ENCODE peak calls at places on chromosomes 7 and 10, in eight cellular contexts. Q is omental fat pad, G is astrocyte of the spinal cord, O is pancreas, B is heart left ventricle, D is neural crest cell, I is sigmoid colon, Y is endothelial cell. E is an unnamed sample.

GRCh38 chr7:137591444-137591843 is 247.9 kb upstream of the PTN start:
- DNase-seq in O (no peak), D (no peak), I (no peak), B (no peak), G (peak), Y (peak), Q (no peak), E (no peak)

GRCh38 chr7:16646427-16647081 is 573 bp downstream of the BZW2 start:
- DNase-seq in I (no peak), Y (no peak), B (no peak), G (peak), D (no peak), O (no peak), Q (no peak), E (no peak)

GRCh38 chr7:113561446-113561845 is 357.4 kb downstream of the PPP1R3A start:
- DNase-seq in I (no peak), G (peak), O (no peak), B (no peak), D (no peak), Q (no peak), Y (no peak), E (no peak)

GRCh38 chr7:5495581-5496375 is 72.1 kb upstream of the TNRC18 start:
- DNase-seq in B (peak), G (no peak), Y (no peak), O (peak), Q (no peak), I (peak), D (no peak), E (peak)

GRCh38 chr10:128727114-128727513 is 600.9 kb upstream of the MKI67 start:
- DNase-seq in I (no peak), D (no peak), O (no peak), Y (no peak), Q (no peak), G (no peak), B (no peak), E (peak)

GRCh38 chr10:77490512-77490911 is 147.1 kb downstream of the KCNMA1 start:
- DNase-seq in D (no peak), G (no peak), B (no peak), I (no peak), Y (no peak), O (no peak), Q (no peak), E (no peak)

GRCh38 chr7:116152276-116152675 is 58.1 kb upstream of the TES start:
- DNase-seq in D (no peak), Q (no peak), I (no peak), B (no peak), G (no peak), Y (no peak), O (no peak), E (no peak)

GRCh38 chr7:18895456-18895855 is 222.0 kb downstream of the TWIST1 start:
- DNase-seq in Y (no peak), Q (no peak), I (no peak), G (peak), O (no peak), D (no peak), B (no peak), E (no peak)

GRCh38 chr10:22615819-22616499 is 98.4 kb downstream of the PIP4K2A start:
- DNase-seq in D (peak), O (no peak), G (no peak), B (peak), I (peak), Q (no peak), Y (no peak), E (no peak)

GRCh38 chr10:34491666-34492065 is 323.4 kb downstream of the PARD3 start:
- DNase-seq in O (no peak), G (peak), D (no peak), I (no peak), B (no peak), Y (no peak), Q (no peak), E (no peak)

GRCh38 chr10:13049774-13050420 is 48.4 kb upstream of the CCDC3 start:
- DNase-seq in Y (no peak), D (no peak), B (no peak), G (no peak), Q (no peak), O (no peak), I (no peak), E (no peak)

GRCh38 chr7:91287685-91288084 is 23.5 kb downstream of the FZD1 start:
- DNase-seq in O (no peak), Q (no peak), I (no peak), Y (no peak), G (peak), D (no peak), B (no peak), E (no peak)

GRCh38 chr7:76300210-76300731 is 2.2 kb upstream of the HSPB1 start:
- DNase-seq in G (peak), Q (no peak), I (no peak), B (no peak), O (peak), D (no peak), Y (no peak), E (no peak)

GRCh38 chr7:98282727-98283126 is 1.2 kb downstream of the BRI3 start:
- DNase-seq in O (no peak), G (peak), Q (no peak), I (no peak), Y (no peak), B (no peak), D (no peak), E (no peak)

GRCh38 chr10:5419466-5420094 is 7.2 kb downstream of the NET1 start:
- DNase-seq in D (no peak), O (no peak), Q (no peak), B (no peak), I (no peak), G (peak), Y (no peak), E (no peak)

GRCh38 chr7:116582806-116583444 is 58.1 kb downstream of the CAV1 start:
- DNase-seq in O (no peak), Y (no peak), G (peak), I (no peak), B (peak), D (no peak), Q (no peak), E (peak)

GRCh38 chr7:128881458-128882125 is 18.9 kb downstream of the ATP6V1F start:
- DNase-seq in Y (no peak), B (peak), I (no peak), Q (no peak), D (no peak), G (no peak), O (no peak), E (no peak)

GRCh38 chr10:48363617-48364355 is 57.3 kb downstream of the MAPK8 start:
- DNase-seq in B (no peak), G (peak), O (peak), D (peak), I (no peak), Y (peak), Q (no peak), E (no peak)

GRCh38 chr7:41045556-41046123 is 657.2 kb downstream of the INHBA start:
- DNase-seq in G (no peak), D (no peak), B (no peak), Q (no peak), O (peak), Y (no peak), I (no peak), E (no peak)

DNA sequence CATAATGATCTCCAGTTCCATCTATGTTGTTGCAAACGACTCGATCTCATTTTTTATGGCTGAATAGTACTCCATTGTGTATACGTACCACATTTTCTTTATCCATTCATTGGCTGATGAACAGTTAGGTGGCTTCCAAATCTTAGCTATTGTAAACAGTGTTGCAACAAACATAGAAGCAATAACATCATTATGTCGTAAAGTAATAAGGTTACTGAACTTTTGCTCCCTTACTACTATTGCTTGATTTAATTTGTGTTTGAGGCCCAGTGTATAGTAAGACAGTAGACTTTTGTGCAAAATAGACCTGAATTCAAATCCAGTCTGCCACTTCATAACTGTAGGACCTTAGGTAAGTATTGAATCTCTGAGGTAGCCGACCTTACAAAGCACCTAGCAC is 200.1 kb upstream of the CELF2 start:
- DNase-seq in Y (no peak), Q (no peak), B (no peak), D (no peak), O (no peak), G (no peak), I (no peak), E (no peak)
- TF ChIP-seq CTCF in Y (no peak), Q (no peak), B (no peak), D (no peak), O (no peak), G (no peak), I (no peak), E (no peak)

GRCh38 chr10:97138174-97138573 is 47.6 kb downstream of the SLIT1 start:
- DNase-seq in Y (peak), D (no peak), O (no peak), Q (no peak), G (no peak), B (no peak), I (no peak), E (no peak)
- TF ChIP-seq CTCF in Y (no peak), D (peak), O (no peak), Q (no peak), G (no peak), B (no peak), I (no peak), E (no peak)

GRCh38 chr10:4343798-4344370 is 482.1 kb upstream of the AKR1E2 start:
- DNase-seq in I (no peak), B (no peak), O (no peak), D (no peak), Q (no peak), G (peak), Y (no peak), E (no peak)

GRCh38 chr10:4346257-4346656 is 479.8 kb upstream of the AKR1E2 start:
- DNase-seq in Q (no peak), G (no peak), D (no peak), Y (no peak), O (no peak), B (no peak), I (no peak), E (no peak)

GRCh38 chr10:4345842-4346241 is 480.2 kb upstream of the AKR1E2 start:
- DNase-seq in B (no peak), D (no peak), O (no peak), I (no peak), Q (no peak), Y (no peak), G (no peak), E (no peak)

GRCh38 chr10:4343091-4343490 is 482.9 kb upstream of the AKR1E2 start:
- DNase-seq in Q (no peak), D (no peak), G (no peak), I (no peak), B (no peak), O (no peak), Y (no peak), E (no peak)

DNA sequence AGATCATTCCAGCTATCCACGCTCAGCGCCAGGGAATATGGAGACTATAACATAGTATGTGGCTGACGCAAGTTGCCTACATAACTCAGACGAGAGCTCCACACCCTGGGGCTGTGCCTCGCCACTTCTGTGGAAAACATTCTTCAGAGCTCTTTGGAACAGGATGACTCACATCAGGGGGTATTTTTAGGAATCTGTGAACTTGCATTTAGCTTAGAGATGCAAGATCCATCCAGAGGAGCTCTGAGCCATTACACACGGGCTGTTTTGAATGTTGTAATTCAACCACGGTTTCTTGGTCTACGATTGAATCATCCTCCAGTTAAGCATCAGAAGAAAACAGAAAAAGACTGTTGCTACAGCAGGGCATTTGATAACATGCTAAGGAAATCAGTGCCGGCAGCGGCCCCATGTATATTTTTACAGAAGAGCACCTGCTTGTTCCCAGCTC is 481.4 kb upstream of the AKR1E2 start:
- DNase-seq in Q (peak), O (no peak), G (peak), I (peak), B (peak), D (no peak), Y (no peak), E (peak)
- TF ChIP-seq CTCF in Q (no peak), O (no peak), G (peak), I (peak), B (no peak), D (no peak), Y (no peak), E (no peak)

GRCh38 chr10:90857635-90858488 is at the start of gene HTR7:
- DNase-seq in D (peak), Q (peak), G (peak), Y (peak), B (peak), O (peak), I (peak), E (no peak)
- TF ChIP-seq CTCF in D (peak), Q (peak), G (peak), Y (peak), B (peak), O (peak), I (no peak), E (no peak)

DNA sequence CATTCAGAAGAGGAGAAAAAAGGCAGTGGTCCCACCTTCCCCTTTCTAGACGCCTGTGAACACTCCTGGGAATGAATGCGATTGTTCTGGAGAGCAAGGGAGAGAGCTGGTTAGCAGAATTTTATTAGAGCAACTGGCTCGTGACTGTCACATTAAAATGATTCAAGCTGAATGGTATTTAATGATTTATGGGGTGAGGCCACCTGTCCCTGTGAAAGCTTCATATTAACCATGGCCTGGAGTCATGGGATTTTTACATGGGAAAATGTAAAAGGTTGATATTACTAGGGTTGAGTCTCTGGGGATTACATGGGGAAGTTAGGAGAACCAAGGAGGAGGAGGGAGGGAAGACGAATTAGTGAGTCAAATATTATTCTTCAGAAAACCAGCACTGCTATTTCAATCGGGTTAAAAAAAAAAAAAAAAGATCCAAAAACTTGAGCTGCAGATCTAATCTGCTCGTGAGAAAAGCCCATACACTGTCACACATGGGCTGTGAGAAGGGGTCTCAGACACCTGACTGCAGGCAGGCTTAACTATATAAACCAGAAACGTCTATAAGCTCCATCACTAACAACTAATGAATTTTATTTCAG is 8.3 kb downstream of the CXCL12 start:
- DNase-seq in D (no peak), G (no peak), O (no peak), B (no peak), Q (no peak), I (no peak), Y (no peak), E (no peak)
- TF ChIP-seq CTCF in D (no peak), G (no peak), O (no peak), B (no peak), Q (no peak), I (no peak), Y (no peak), E (no peak)

GRCh38 chr10:123165445-123166072 is 11.4 kb downstream of the BUB3 start:
- DNase-seq in O (no peak), Y (no peak), G (no peak), B (no peak), D (no peak), Q (no peak), I (no peak), E (no peak)
- TF ChIP-seq CTCF in O (no peak), Y (no peak), G (peak), B (no peak), D (no peak), Q (no peak), I (no peak), E (no peak)

GRCh38 chr10:72505435-72505834 is 120.4 kb downstream of the MICU1 start:
- DNase-seq in Q (no peak), D (no peak), I (no peak), O (no peak), B (no peak), G (no peak), Y (no peak), E (no peak)
- TF ChIP-seq CTCF in Q (no peak), D (no peak), I (no peak), O (no peak), B (no peak), G (no peak), Y (no peak), E (no peak)

GRCh38 chr7:21256310-21256877 is 171.5 kb upstream of the SP4 start:
- DNase-seq in G (peak), I (no peak), B (no peak), Y (peak), Q (no peak), O (no peak), D (no peak), E (no peak)
- TF ChIP-seq CTCF in G (peak), I (peak), B (peak), Y (peak), Q (no peak), O (no peak), D (peak), E (no peak)